ENCODE peak calls at places on chromosomes 13 and 19, in seven cellular contexts. One of them, this sample, is unnamed.

GRCh38 chr19:27972291-27973040 is 1240.5 kb downstream of the UQCRFS1 start:
- DNase-seq in ascending aorta: no peak
- DNase-seq in ovary: no peak
- DNase-seq in GM20000: no peak
- DNase-seq in uterus: no peak
- DNase-seq in GM23338: no peak
- DNase-seq in GM12864: no peak
- DNase-seq in this sample: no peak

GRCh38 chr13:35672611-35673010 is 196.1 kb upstream of the MAB21L1 start:
- DNase-seq in ascending aorta: no peak
- DNase-seq in ovary: no peak
- DNase-seq in GM20000: no peak
- DNase-seq in uterus: no peak
- DNase-seq in GM23338: no peak
- DNase-seq in GM12864: no peak
- DNase-seq in this sample: no peak

GRCh38 chr19:55392820-55393219 is 7.1 kb downstream of the RPL28 start:
- DNase-seq in ascending aorta: no peak
- DNase-seq in ovary: no peak
- DNase-seq in GM20000: no peak
- DNase-seq in uterus: no peak
- DNase-seq in GM23338: peak
- DNase-seq in GM12864: no peak
- DNase-seq in this sample: no peak

GRCh38 chr19:42185281-42185680 is 32.2 kb downstream of the DEDD2 start:
- DNase-seq in ascending aorta: no peak
- DNase-seq in ovary: no peak
- DNase-seq in GM20000: no peak
- DNase-seq in uterus: no peak
- DNase-seq in GM23338: no peak
- DNase-seq in GM12864: no peak
- DNase-seq in this sample: no peak

GRCh38 chr13:25276748-25277147 is 10.5 kb downstream of the MTMR6 start:
- DNase-seq in ascending aorta: no peak
- DNase-seq in ovary: no peak
- DNase-seq in GM20000: no peak
- DNase-seq in uterus: no peak
- DNase-seq in GM23338: no peak
- DNase-seq in GM12864: no peak
- DNase-seq in this sample: no peak

GRCh38 chr13:31878955-31879354 is 139.6 kb downstream of the RXFP2 start:
- DNase-seq in ascending aorta: no peak
- DNase-seq in ovary: no peak
- DNase-seq in GM20000: no peak
- DNase-seq in uterus: no peak
- DNase-seq in GM23338: no peak
- DNase-seq in GM12864: no peak
- DNase-seq in this sample: no peak

GRCh38 chr19:4172861-4173473 is 9.4 kb downstream of the SIRT6 start:
- DNase-seq in ascending aorta: no peak
- DNase-seq in ovary: peak
- DNase-seq in GM20000: peak
- DNase-seq in uterus: no peak
- DNase-seq in GM23338: peak
- DNase-seq in GM12864: no peak
- DNase-seq in this sample: peak

GRCh38 chr13:24032674-24033073 is 127.8 kb upstream of the SPATA13 start:
- DNase-seq in ascending aorta: peak
- DNase-seq in ovary: no peak
- DNase-seq in GM20000: no peak
- DNase-seq in uterus: no peak
- DNase-seq in GM23338: no peak
- DNase-seq in GM12864: no peak
- DNase-seq in this sample: no peak

GRCh38 chr19:44617481-44617880 is 4.1 kb downstream of the IGSF23 start:
- DNase-seq in ascending aorta: no peak
- DNase-seq in ovary: no peak
- DNase-seq in GM20000: no peak
- DNase-seq in uterus: no peak
- DNase-seq in GM23338: no peak
- DNase-seq in GM12864: no peak
- DNase-seq in this sample: no peak

GRCh38 chr19:18494267-18494607 is 27.6 kb downstream of the ELL start:
- DNase-seq in ascending aorta: no peak
- DNase-seq in ovary: no peak
- DNase-seq in GM20000: no peak
- DNase-seq in uterus: no peak
- DNase-seq in GM23338: no peak
- DNase-seq in GM12864: no peak
- DNase-seq in this sample: no peak

GRCh38 chr13:44573790-44574465 is 2.2 kb downstream of the TSC22D1 start:
- DNase-seq in ascending aorta: no peak
- DNase-seq in ovary: no peak
- DNase-seq in GM20000: no peak
- DNase-seq in uterus: no peak
- DNase-seq in GM23338: peak
- DNase-seq in GM12864: no peak
- DNase-seq in this sample: no peak

GRCh38 chr19:51418707-51419106 is 1.3 kb upstream of the SIGLEC10 start:
- DNase-seq in ascending aorta: no peak
- DNase-seq in ovary: no peak
- DNase-seq in GM20000: no peak
- DNase-seq in uterus: no peak
- DNase-seq in GM23338: no peak
- DNase-seq in GM12864: no peak
- DNase-seq in this sample: no peak

GRCh38 chr19:1860133-1860775 is 3.1 kb downstream of the KLF16 start:
- DNase-seq in ascending aorta: no peak
- DNase-seq in ovary: peak
- DNase-seq in GM20000: no peak
- DNase-seq in uterus: peak
- DNase-seq in GM23338: peak
- DNase-seq in GM12864: no peak
- DNase-seq in this sample: no peak

DNA sequence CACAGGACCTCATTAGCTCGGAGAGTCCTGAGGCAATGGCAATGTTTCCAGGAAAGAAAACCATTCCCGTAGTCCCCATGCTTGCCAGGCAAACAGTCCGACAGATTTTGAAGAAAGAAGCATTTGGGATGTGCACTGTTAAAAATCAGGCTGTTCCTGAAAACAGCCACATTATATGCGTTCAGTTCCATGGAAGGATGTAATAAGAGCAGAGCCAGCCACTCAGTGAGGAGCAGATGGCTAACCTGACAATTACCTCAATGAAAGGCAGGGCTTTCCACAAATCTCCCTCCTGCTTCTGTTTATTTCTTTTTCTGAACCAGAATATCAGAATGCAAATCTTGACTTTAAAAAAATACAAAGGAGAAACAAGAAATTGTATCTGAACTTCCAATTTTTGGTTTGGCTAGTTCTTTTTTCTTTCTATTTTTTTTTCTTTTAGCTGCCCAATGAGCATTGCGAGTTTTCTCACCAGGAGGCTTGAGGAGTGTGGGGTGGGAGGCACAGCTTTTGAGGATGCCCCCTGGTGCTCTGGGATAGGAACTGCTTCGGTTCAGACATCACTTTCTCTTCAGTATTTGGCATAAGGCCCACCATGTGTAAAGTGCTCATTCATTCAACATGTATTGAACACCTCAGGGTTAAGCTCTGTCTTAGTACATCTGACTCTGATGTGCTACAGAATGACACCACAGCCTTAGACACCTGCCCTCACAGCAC is 124.2 kb downstream of the TBC1D4 start:
- DNase-seq in ascending aorta: no peak
- DNase-seq in ovary: peak
- DNase-seq in GM20000: peak
- DNase-seq in uterus: no peak
- DNase-seq in GM23338: peak
- DNase-seq in GM12864: peak
- DNase-seq in this sample: no peak
- TF ChIP-seq CTCF in ascending aorta: no peak
- TF ChIP-seq CTCF in ovary: peak
- TF ChIP-seq CTCF in GM20000: peak
- TF ChIP-seq CTCF in uterus: peak
- TF ChIP-seq CTCF in GM23338: peak
- TF ChIP-seq CTCF in GM12864: peak
- TF ChIP-seq CTCF in this sample: no peak

GRCh38 chr19:49468746-49469447 is 5.1 kb upstream of the FLT3LG start:
- DNase-seq in ascending aorta: peak
- DNase-seq in ovary: no peak
- DNase-seq in GM20000: peak
- DNase-seq in uterus: peak
- DNase-seq in GM23338: peak
- DNase-seq in GM12864: peak
- DNase-seq in this sample: no peak

GRCh38 chr19:49468199-49468598 is 5.8 kb upstream of the FLT3LG start:
- DNase-seq in ascending aorta: no peak
- DNase-seq in ovary: no peak
- DNase-seq in GM20000: no peak
- DNase-seq in uterus: no peak
- DNase-seq in GM23338: no peak
- DNase-seq in GM12864: no peak
- DNase-seq in this sample: no peak

GRCh38 chr19:49472936-49473335 is 1.1 kb upstream of the FLT3LG start:
- DNase-seq in ascending aorta: no peak
- DNase-seq in ovary: no peak
- DNase-seq in GM20000: no peak
- DNase-seq in uterus: no peak
- DNase-seq in GM23338: no peak
- DNase-seq in GM12864: no peak
- DNase-seq in this sample: no peak

GRCh38 chr19:49470615-49470978 is 3.4 kb upstream of the FLT3LG start:
- DNase-seq in ascending aorta: no peak
- DNase-seq in ovary: no peak
- DNase-seq in GM20000: no peak
- DNase-seq in uterus: no peak
- DNase-seq in GM23338: no peak
- DNase-seq in GM12864: no peak
- DNase-seq in this sample: no peak

DNA sequence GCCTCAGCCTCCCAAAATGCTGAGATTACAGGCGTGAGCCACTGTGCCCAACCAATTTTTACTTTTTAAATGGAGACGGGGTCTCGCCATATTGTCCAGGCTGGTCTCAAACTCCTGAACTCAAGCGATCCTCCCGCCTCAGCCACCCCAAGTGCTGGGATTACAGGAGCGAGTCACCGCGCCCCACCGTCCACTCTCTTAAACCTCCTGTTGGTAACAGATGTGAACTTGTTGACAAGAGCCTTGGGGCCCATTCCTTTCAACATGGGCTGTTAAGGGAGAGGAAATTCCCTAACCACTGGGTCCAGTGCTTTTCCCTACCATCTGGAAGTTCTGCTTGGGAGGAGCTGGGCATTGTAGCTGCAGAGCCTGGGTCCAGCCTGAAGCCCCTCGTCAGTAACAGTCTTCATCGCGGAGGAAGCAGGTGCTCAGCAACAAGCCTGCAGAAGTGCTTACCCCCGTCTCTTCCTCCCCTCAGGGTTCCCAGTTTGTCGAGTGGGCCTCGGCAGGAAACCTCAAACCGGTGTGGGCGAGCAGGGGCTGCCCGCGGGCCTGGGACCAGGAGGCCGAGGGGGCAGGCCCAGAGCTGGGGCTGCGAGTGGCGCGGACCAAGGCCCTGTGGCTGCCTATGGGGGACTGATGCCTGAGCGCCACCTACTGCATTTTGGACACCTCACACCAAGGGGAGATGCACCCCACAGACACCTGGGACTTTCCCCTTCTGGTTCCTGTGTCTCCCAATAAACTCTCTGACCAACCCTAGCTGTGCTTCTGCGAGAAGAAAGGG is 4.0 kb upstream of the FLT3LG start:
- DNase-seq in ascending aorta: no peak
- DNase-seq in ovary: no peak
- DNase-seq in GM20000: peak
- DNase-seq in uterus: no peak
- DNase-seq in GM23338: peak
- DNase-seq in GM12864: peak
- DNase-seq in this sample: no peak
- TF ChIP-seq CTCF in ascending aorta: no peak
- TF ChIP-seq CTCF in ovary: no peak
- TF ChIP-seq CTCF in GM20000: peak
- TF ChIP-seq CTCF in uterus: no peak
- TF ChIP-seq CTCF in GM23338: peak
- TF ChIP-seq CTCF in GM12864: peak
- TF ChIP-seq CTCF in this sample: no peak

DNA sequence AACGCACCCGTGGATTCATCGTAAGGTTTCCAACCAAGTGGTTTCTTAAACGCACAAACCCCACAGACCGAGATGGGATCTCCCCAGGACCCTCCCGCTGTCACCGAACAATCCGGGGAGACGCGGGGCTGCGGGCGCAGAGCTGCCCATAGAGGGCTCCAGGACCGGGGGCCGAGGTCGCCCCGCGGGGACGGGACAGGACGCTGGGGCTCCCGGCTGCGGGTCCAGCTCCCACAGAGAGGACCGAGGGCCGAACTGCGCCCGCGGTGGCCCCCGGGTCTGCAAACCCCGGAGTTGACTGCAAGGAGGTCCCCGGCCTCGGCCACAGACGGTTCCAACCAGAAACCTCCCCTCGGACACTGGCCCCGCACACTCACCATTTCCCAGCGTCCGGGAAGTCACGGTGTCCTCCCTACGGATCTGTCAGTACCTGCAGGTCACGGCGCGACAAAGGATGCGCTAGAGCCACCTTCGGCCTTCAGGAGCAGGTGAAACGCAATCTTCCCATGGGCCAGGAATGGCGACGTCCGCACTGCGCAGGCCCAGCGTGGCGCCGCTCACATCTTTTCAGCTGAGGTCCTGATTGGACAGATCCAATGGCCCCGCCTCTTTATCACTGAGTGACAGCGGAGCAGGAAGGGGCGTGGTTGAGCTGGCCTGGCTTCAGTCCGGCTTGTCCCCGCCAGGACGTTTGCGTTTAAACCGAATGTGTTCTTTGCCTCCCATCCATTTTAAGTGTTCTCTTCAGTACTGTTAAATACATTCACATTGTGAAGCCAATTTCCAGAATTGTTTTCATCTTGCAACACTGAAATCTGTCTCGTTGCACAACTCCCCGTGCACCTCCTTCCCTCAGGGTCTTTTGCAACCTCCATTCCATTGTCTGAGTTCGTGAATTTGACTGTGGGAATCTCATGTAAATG is at the start of gene ZNF14:
- DNase-seq in ascending aorta: peak
- DNase-seq in ovary: peak
- DNase-seq in GM20000: peak
- DNase-seq in uterus: peak
- DNase-seq in GM23338: peak
- DNase-seq in GM12864: peak
- DNase-seq in this sample: peak
- TF ChIP-seq CTCF in ascending aorta: no peak
- TF ChIP-seq CTCF in ovary: no peak
- TF ChIP-seq CTCF in GM20000: no peak
- TF ChIP-seq CTCF in uterus: no peak
- TF ChIP-seq CTCF in GM23338: peak
- TF ChIP-seq CTCF in GM12864: peak
- TF ChIP-seq CTCF in this sample: no peak

DNA sequence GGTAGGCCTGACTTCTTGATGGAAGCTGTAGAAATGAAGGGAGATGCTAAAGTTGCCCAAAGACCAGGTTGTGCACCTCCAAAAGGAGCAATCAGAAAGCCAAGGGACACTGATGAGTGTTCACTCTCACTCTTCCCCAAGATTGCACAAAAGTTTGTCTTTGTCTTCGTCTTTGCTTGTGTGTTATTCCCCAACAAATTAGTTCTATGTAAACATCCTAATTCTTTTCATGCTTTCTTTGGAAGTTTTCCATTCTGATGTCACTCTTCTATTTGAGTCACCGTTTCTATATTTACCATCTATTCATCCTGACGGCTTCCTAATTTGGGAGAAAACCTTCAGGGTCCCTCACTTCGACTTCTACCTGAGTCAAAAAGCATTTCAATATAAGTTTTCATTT is 3.7 kb upstream of the TMEM272 start:
- DNase-seq in ascending aorta: no peak
- DNase-seq in ovary: no peak
- DNase-seq in GM20000: no peak
- DNase-seq in uterus: no peak
- DNase-seq in GM23338: no peak
- DNase-seq in GM12864: no peak
- DNase-seq in this sample: no peak
- TF ChIP-seq CTCF in ascending aorta: no peak
- TF ChIP-seq CTCF in ovary: no peak
- TF ChIP-seq CTCF in GM20000: no peak
- TF ChIP-seq CTCF in uterus: no peak
- TF ChIP-seq CTCF in GM23338: no peak
- TF ChIP-seq CTCF in GM12864: no peak
- TF ChIP-seq CTCF in this sample: no peak

This sample was measured in omental fat pad.